ENCODE peak calls at places on chromosomes 6 and 20, in ten cellular contexts. V is OCI-LY7; G is tibial nerve; J is CD4-positive, alpha-beta memory T cell; M is lower lobe of right lung; K is neuronal stem cell; O is adrenal gland; P is GM23248; L is GM12878; E is IMR-90. B is an unnamed sample.

GRCh38 chr6:109799664-109800063 is 108.6 kb downstream of the FIG4 start:
- DNase-seq in O (no peak), P (no peak), J (no peak), L (no peak), E (no peak), G (no peak), K (no peak), V (no peak), M (no peak), B (no peak)

GRCh38 chr6:5567890-5568289 is 306.6 kb downstream of the FARS2 start:
- DNase-seq in L (no peak), E (no peak), G (no peak), V (no peak), P (no peak), M (no peak), K (no peak), O (no peak), J (no peak), B (no peak)

GRCh38 chr20:21315138-21315537 is 12.0 kb downstream of the XRN2 start:
- DNase-seq in V (peak; percentile 19), O (peak; percentile 88), E (peak; percentile 78), M (no peak), L (no peak), P (peak; percentile 92), J (no peak), K (no peak), G (no peak), B (peak; percentile 76)

GRCh38 chr20:50379049-50379990 is 130.9 kb upstream of the PTPN1 start:
- DNase-seq in V (no peak), O (peak; percentile 99), K (no peak), P (peak; percentile 91), M (peak; percentile 92), E (peak; percentile 92), J (no peak), L (no peak), G (peak; percentile 86), B (peak; percentile 70)

GRCh38 chr20:19304886-19305415 is 92.5 kb downstream of the SLC24A3 start:
- DNase-seq in V (no peak), O (no peak), M (no peak), G (no peak), E (no peak), K (no peak), L (no peak), J (no peak), P (no peak), B (no peak)

GRCh38 chr6:107970255-107970654 is 12.2 kb upstream of the SEC63 start:
- DNase-seq in O (no peak), P (no peak), K (no peak), M (no peak), E (no peak), V (no peak), J (no peak), L (no peak), G (no peak), B (no peak)

GRCh38 chr6:52610745-52611355 is 34.0 kb upstream of the TRAM2 start:
- DNase-seq in L (no peak), V (no peak), K (no peak), O (no peak), M (no peak), P (peak; percentile 80), E (peak; percentile 72), J (no peak), G (no peak), B (no peak)

GRCh38 chr6:9044426-9044825 is 609.1 kb upstream of the SLC35B3 start:
- DNase-seq in L (no peak), O (no peak), K (no peak), E (no peak), V (no peak), P (no peak), M (no peak), G (no peak), J (no peak), B (no peak)

GRCh38 chr6:136723780-136724179 is 68.5 kb downstream of the MAP3K5 start:
- DNase-seq in J (peak; percentile 27), G (no peak), K (no peak), L (peak; percentile 53), O (no peak), V (peak; percentile 80), E (no peak), P (no peak), M (peak; percentile 51), B (no peak)

GRCh38 chr20:1870792-1871550 is 24.2 kb upstream of the SIRPA start:
- DNase-seq in M (no peak), G (no peak), L (peak; percentile 71), V (peak; percentile 72), E (peak; percentile 21), J (no peak), P (no peak), O (no peak), K (no peak), B (no peak)

GRCh38 chr20:61620174-61620573 is 368.1 kb downstream of the CDH4 start:
- DNase-seq in G (no peak), J (no peak), L (no peak), O (no peak), K (no peak), E (no peak), P (no peak), V (no peak), M (no peak), B (no peak)

GRCh38 chr20:61619751-61620150 is 367.7 kb downstream of the CDH4 start:
- DNase-seq in J (no peak), V (no peak), L (no peak), E (no peak), K (no peak), O (no peak), P (no peak), G (no peak), M (no peak), B (no peak)

GRCh38 chr20:61613885-61614284 is 361.8 kb downstream of the CDH4 start:
- DNase-seq in K (no peak), O (no peak), J (no peak), L (no peak), V (no peak), P (no peak), E (no peak), M (no peak), G (no peak), B (no peak)

GRCh38 chr20:61614311-61615100 is 362.4 kb downstream of the CDH4 start:
- DNase-seq in E (no peak), V (no peak), J (no peak), O (no peak), L (no peak), G (no peak), P (no peak), M (peak; percentile 0), K (no peak), B (no peak)

DNA sequence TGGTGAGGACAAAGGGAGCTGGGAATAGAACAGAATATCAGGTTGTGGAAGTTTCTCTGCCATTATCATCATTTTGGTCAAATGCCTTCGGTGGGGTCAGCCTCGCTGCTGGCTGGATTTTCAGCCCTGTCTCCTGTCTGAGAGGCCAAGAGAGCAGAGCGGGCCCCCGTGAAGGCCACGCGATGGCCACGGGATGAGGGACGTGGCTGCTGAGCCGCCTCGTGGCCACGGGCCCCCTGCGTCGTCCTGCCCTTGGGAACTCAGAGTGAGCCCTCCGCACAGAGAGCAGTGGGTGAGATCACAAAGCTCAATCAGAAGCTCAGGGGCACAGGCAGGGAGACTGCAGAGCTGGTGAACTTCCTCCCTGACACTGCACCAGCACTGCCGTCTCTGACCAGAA is 363.7 kb downstream of the CDH4 start:
- DNase-seq in L (no peak), O (no peak), M (peak; percentile 8), G (no peak), E (no peak), K (no peak), J (no peak), P (no peak), V (no peak), B (no peak)
- H3K27ac ChIP-seq in L (no peak overlapping the region), O (no peak overlapping the region), M (no peak overlapping the region), G (no peak overlapping the region), E (no peak overlapping the region), K (no peak overlapping the region), J (no peak overlapping the region), P (no peak overlapping the region), V (no peak overlapping the region), B (no peak overlapping the region)

GRCh38 chr6:157325069-157325805 is 1.9 kb upstream of the TMEM242 start:
- DNase-seq in K (no peak), G (no peak), P (peak; percentile 30), E (peak; percentile 63), L (no peak), M (no peak), O (no peak), J (no peak), V (no peak), B (peak; percentile 54)

GRCh38 chr6:157329829-157330228 is 6.5 kb upstream of the TMEM242 start:
- DNase-seq in M (no peak), O (no peak), P (peak; percentile 46), L (no peak), V (no peak), K (no peak), E (peak; percentile 44), G (no peak), J (no peak), B (peak; percentile 65)

GRCh38 chr6:157330831-157331230 is 7.5 kb upstream of the TMEM242 start:
- DNase-seq in J (no peak), L (no peak), K (no peak), M (no peak), P (no peak), O (no peak), V (no peak), E (no peak), G (no peak), B (no peak)

GRCh38 chr6:157326979-157327378 is 3.7 kb upstream of the TMEM242 start:
- DNase-seq in P (no peak), V (no peak), L (no peak), K (no peak), E (peak; percentile 40), M (no peak), J (no peak), O (no peak), G (no peak), B (peak; percentile 50)

GRCh38 chr6:157328108-157328692 is 4.9 kb upstream of the TMEM242 start:
- DNase-seq in E (peak; percentile 25), G (no peak), K (no peak), M (no peak), V (no peak), L (no peak), J (no peak), O (no peak), P (peak; percentile 66), B (peak; percentile 12)
- H3K4me3 ChIP-seq in E (no peak overlapping the region), G (no peak overlapping the region), K (no peak overlapping the region), M (no peak overlapping the region), V (no peak overlapping the region), L (no peak overlapping the region), J (no peak overlapping the region), O (no peak overlapping the region), P (no peak overlapping the region), B (no peak overlapping the region)

DNA sequence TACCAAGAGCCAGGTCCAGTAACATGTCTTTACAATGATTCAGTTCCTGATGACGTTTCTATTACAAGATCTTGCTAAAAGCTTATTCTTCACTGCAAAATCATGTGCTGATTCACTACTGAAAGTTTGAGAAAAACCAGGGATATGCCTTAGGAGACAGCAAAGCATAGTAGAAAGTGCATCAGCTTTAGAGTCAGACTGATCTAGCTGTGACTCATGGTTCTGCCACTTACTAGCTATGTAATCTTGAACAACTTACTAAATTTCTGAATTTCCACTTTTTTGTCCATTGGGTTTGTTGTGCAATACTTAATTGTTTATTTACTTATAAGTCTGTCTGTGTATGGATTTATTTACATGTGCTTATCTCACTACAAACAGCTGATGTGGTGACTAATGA is 198.5 kb upstream of the RSPO3 start:
- DNase-seq in G (no peak), V (no peak), P (peak; percentile 98), K (no peak), M (no peak), J (no peak), E (peak; percentile 99), O (no peak), L (no peak), B (peak; percentile 93)
- H3K27ac ChIP-seq in G (no peak overlapping the region), V (no peak overlapping the region), P (peak overlapping the region; percentile 74), K (no peak overlapping the region), M (no peak overlapping the region), J (no peak overlapping the region), E (no peak overlapping the region), O (no peak overlapping the region), L (no peak overlapping the region), B (peak overlapping the region; percentile 75)

GRCh38 chr6:12293931-12294800 is 4.0 kb downstream of the EDN1 start:
- DNase-seq in V (no peak), K (no peak), O (no peak), L (no peak), J (no peak), E (no peak), P (no peak), G (no peak), M (no peak), B (no peak)
- H3K4me3 ChIP-seq in V (no peak overlapping the region), K (no peak overlapping the region), O (no peak overlapping the region), L (no peak overlapping the region), J (no peak overlapping the region), E (no peak overlapping the region), P (no peak overlapping the region), G (no peak overlapping the region), M (peak overlapping the region; percentile 56), B (no peak overlapping the region)

B was measured in brain microvascular endothelial cell.